ENCODE peak calls at places on chromosomes 13 and 19, in five cellular contexts. One of them, this sample, is unnamed.

GRCh38 chr19:31897292-31897691 is 448.1 kb upstream of the ZNF507 start:
- DNase-seq in T-helper 9 cell: no peak
- DNase-seq in stimulated activated CD8-positive, alpha-beta memory T cell treated with anti-CD3 and anti-CD28 coated beads, Interleukin-4, amount 100 ng/mL, for 1 hour: no peak
- DNase-seq in CD8-positive, alpha-beta T cell: no peak
- DNase-seq in ascending aorta: no peak
- DNase-seq in this sample: no peak

GRCh38 chr13:28470286-28470685 is 24.6 kb downstream of the FLT1 start:
- DNase-seq in T-helper 9 cell: no peak
- DNase-seq in stimulated activated CD8-positive, alpha-beta memory T cell treated with anti-CD3 and anti-CD28 coated beads, Interleukin-4, amount 100 ng/mL, for 1 hour: no peak
- DNase-seq in CD8-positive, alpha-beta T cell: no peak
- DNase-seq in ascending aorta: no peak
- DNase-seq in this sample: no peak

GRCh38 chr19:33194527-33194883 is 375 bp downstream of the LRP3 start:
- DNase-seq in T-helper 9 cell: no peak
- DNase-seq in stimulated activated CD8-positive, alpha-beta memory T cell treated with anti-CD3 and anti-CD28 coated beads, Interleukin-4, amount 100 ng/mL, for 1 hour: no peak
- DNase-seq in CD8-positive, alpha-beta T cell: no peak
- DNase-seq in ascending aorta: no peak
- DNase-seq in this sample: no peak

GRCh38 chr19:43804443-43804842 is 2.2 kb upstream of the LYPD5 start:
- DNase-seq in T-helper 9 cell: no peak
- DNase-seq in stimulated activated CD8-positive, alpha-beta memory T cell treated with anti-CD3 and anti-CD28 coated beads, Interleukin-4, amount 100 ng/mL, for 1 hour: no peak
- DNase-seq in CD8-positive, alpha-beta T cell: no peak
- DNase-seq in ascending aorta: no peak
- DNase-seq in this sample: no peak

GRCh38 chr19:38706792-38707511 is 37.3 kb downstream of the CAPN12 start:
- DNase-seq in T-helper 9 cell: no peak
- DNase-seq in stimulated activated CD8-positive, alpha-beta memory T cell treated with anti-CD3 and anti-CD28 coated beads, Interleukin-4, amount 100 ng/mL, for 1 hour: no peak
- DNase-seq in CD8-positive, alpha-beta T cell: no peak
- DNase-seq in ascending aorta: no peak
- DNase-seq in this sample: no peak

GRCh38 chr13:80945328-80945727 is 604.4 kb upstream of the SPRY2 start:
- DNase-seq in T-helper 9 cell: no peak
- DNase-seq in stimulated activated CD8-positive, alpha-beta memory T cell treated with anti-CD3 and anti-CD28 coated beads, Interleukin-4, amount 100 ng/mL, for 1 hour: no peak
- DNase-seq in CD8-positive, alpha-beta T cell: no peak
- DNase-seq in ascending aorta: no peak
- DNase-seq in this sample: no peak

GRCh38 chr13:38223093-38223492 is 126.6 kb upstream of the UFM1 start:
- DNase-seq in T-helper 9 cell: no peak
- DNase-seq in stimulated activated CD8-positive, alpha-beta memory T cell treated with anti-CD3 and anti-CD28 coated beads, Interleukin-4, amount 100 ng/mL, for 1 hour: no peak
- DNase-seq in CD8-positive, alpha-beta T cell: no peak
- DNase-seq in ascending aorta: no peak
- DNase-seq in this sample: no peak

GRCh38 chr19:10390652-10391286 is 10.4 kb upstream of the TYK2 start:
- DNase-seq in T-helper 9 cell: peak; percentile 60
- DNase-seq in stimulated activated CD8-positive, alpha-beta memory T cell treated with anti-CD3 and anti-CD28 coated beads, Interleukin-4, amount 100 ng/mL, for 1 hour: peak; percentile 38
- DNase-seq in CD8-positive, alpha-beta T cell: peak; percentile 76
- DNase-seq in ascending aorta: no peak
- DNase-seq in this sample: peak; percentile 63

GRCh38 chr13:45870232-45870631 is 18.7 kb upstream of the SIAH3 start:
- DNase-seq in T-helper 9 cell: no peak
- DNase-seq in stimulated activated CD8-positive, alpha-beta memory T cell treated with anti-CD3 and anti-CD28 coated beads, Interleukin-4, amount 100 ng/mL, for 1 hour: no peak
- DNase-seq in CD8-positive, alpha-beta T cell: no peak
- DNase-seq in ascending aorta: no peak
- DNase-seq in this sample: no peak

GRCh38 chr19:42228640-42229039 is 8.5 kb downstream of the ZNF526 start:
- DNase-seq in T-helper 9 cell: no peak
- DNase-seq in stimulated activated CD8-positive, alpha-beta memory T cell treated with anti-CD3 and anti-CD28 coated beads, Interleukin-4, amount 100 ng/mL, for 1 hour: no peak
- DNase-seq in CD8-positive, alpha-beta T cell: no peak
- DNase-seq in ascending aorta: no peak
- DNase-seq in this sample: no peak

GRCh38 chr13:32840840-32841713 is 175.1 kb upstream of the KL start:
- DNase-seq in T-helper 9 cell: no peak
- DNase-seq in stimulated activated CD8-positive, alpha-beta memory T cell treated with anti-CD3 and anti-CD28 coated beads, Interleukin-4, amount 100 ng/mL, for 1 hour: no peak
- DNase-seq in CD8-positive, alpha-beta T cell: no peak
- DNase-seq in ascending aorta: no peak
- DNase-seq in this sample: no peak

GRCh38 chr19:15093001-15093400 is 11.0 kb downstream of the OR1I1 start:
- DNase-seq in T-helper 9 cell: no peak
- DNase-seq in stimulated activated CD8-positive, alpha-beta memory T cell treated with anti-CD3 and anti-CD28 coated beads, Interleukin-4, amount 100 ng/mL, for 1 hour: no peak
- DNase-seq in CD8-positive, alpha-beta T cell: no peak
- DNase-seq in ascending aorta: no peak
- DNase-seq in this sample: no peak

GRCh38 chr19:19451429-19452240 is 46.2 kb downstream of the GATAD2A start:
- DNase-seq in T-helper 9 cell: no peak
- DNase-seq in stimulated activated CD8-positive, alpha-beta memory T cell treated with anti-CD3 and anti-CD28 coated beads, Interleukin-4, amount 100 ng/mL, for 1 hour: no peak
- DNase-seq in CD8-positive, alpha-beta T cell: peak; percentile 34
- DNase-seq in ascending aorta: no peak
- DNase-seq in this sample: no peak

GRCh38 chr19:10521461-10522216 is 4.4 kb upstream of the S1PR5 start:
- DNase-seq in T-helper 9 cell: no peak
- DNase-seq in stimulated activated CD8-positive, alpha-beta memory T cell treated with anti-CD3 and anti-CD28 coated beads, Interleukin-4, amount 100 ng/mL, for 1 hour: no peak
- DNase-seq in CD8-positive, alpha-beta T cell: no peak
- DNase-seq in ascending aorta: no peak
- DNase-seq in this sample: no peak

GRCh38 chr19:1364070-1364719 is 19.5 kb upstream of the NDUFS7 start:
- DNase-seq in T-helper 9 cell: no peak
- DNase-seq in stimulated activated CD8-positive, alpha-beta memory T cell treated with anti-CD3 and anti-CD28 coated beads, Interleukin-4, amount 100 ng/mL, for 1 hour: no peak
- DNase-seq in CD8-positive, alpha-beta T cell: peak; percentile 45
- DNase-seq in ascending aorta: no peak
- DNase-seq in this sample: no peak

This sample was measured in activated CD4-positive, alpha-beta T cell treated with anti-CD3 and anti-CD28 coated beads, Interleukin-2, amount 50 U/mL, for 1 hour.